ENCODE peak calls at places on chromosomes 3 and 15, in four cellular contexts. K is pancreas, T is Peyer's patch, F is tibial artery. M is an unnamed sample.

GRCh38 chr3:77693147-77693546 is 653.2 kb downstream of the ROBO2 start:
- DNase-seq in K (no peak), T (no peak), F (no peak), M (no peak)

GRCh38 chr3:40477671-40478070 is 749 bp downstream of the ZNF619 start:
- DNase-seq in K (no peak), T (no peak), F (no peak), M (no peak)

GRCh38 chr3:112382543-112383160 is 49.7 kb downstream of the CD200 start:
- DNase-seq in K (no peak), T (no peak), F (no peak), M (no peak)

GRCh38 chr3:67388738-67389137 is 265.7 kb downstream of the SUCLG2 start:
- DNase-seq in K (no peak), T (no peak), F (no peak), M (no peak)

GRCh38 chr3:50474717-50475116 is 28.7 kb downstream of the CACNA2D2 start:
- DNase-seq in K (no peak), T (no peak), F (no peak), M (no peak)

GRCh38 chr3:193593666-193594025 is 638 bp downstream of the OPA1 start:
- DNase-seq in K (no peak), T (no peak), F (no peak), M (no peak)

GRCh38 chr3:72678892-72679291 is 169.4 kb downstream of the SHQ1 start:
- DNase-seq in K (no peak), T (no peak), F (no peak), M (no peak)

GRCh38 chr3:52438104-52438376 is 6.9 kb downstream of the SEMA3G start:
- DNase-seq in K (no peak), T (no peak), F (no peak), M (no peak)

GRCh38 chr15:55708720-55709119 is 34.2 kb downstream of the PRTG start:
- DNase-seq in K (no peak), T (no peak), F (no peak), M (no peak)

GRCh38 chr3:107506458-107506857 is 16.3 kb upstream of the BBX start:
- DNase-seq in K (no peak), T (no peak), F (no peak), M (no peak)

GRCh38 chr3:18712713-18713575 is 287.8 kb upstream of the SATB1 start:
- DNase-seq in K (no peak), T (no peak), F (no peak), M (no peak)

GRCh38 chr3:149575213-149575961 is 82.4 kb downstream of the WWTR1 start:
- DNase-seq in K (no peak), T (no peak), F (peak; percentile 81), M (no peak)

GRCh38 chr3:129224984-129225393 is 24.4 kb upstream of the COPG1 start:
- DNase-seq in K (peak; percentile 71), T (no peak), F (peak; percentile 91), M (peak; percentile 89)

GRCh38 chr3:4751057-4752051 is 227.9 kb upstream of the BHLHE40 start:
- DNase-seq in K (no peak), T (no peak), F (no peak), M (no peak)

GRCh38 chr15:96896766-96897165 is 566.3 kb downstream of the NR2F2 start:
- DNase-seq in K (no peak), T (no peak), F (no peak), M (no peak)

GRCh38 chr15:96888764-96889163 is 558.3 kb downstream of the NR2F2 start:
- DNase-seq in K (no peak), T (no peak), F (no peak), M (no peak)

GRCh38 chr15:96894669-96895068 is 564.2 kb downstream of the NR2F2 start:
- DNase-seq in K (no peak), T (no peak), F (no peak), M (no peak)

GRCh38 chr15:96889734-96890480 is 559.4 kb downstream of the NR2F2 start:
- DNase-seq in K (no peak), T (no peak), F (no peak), M (no peak)

DNA sequence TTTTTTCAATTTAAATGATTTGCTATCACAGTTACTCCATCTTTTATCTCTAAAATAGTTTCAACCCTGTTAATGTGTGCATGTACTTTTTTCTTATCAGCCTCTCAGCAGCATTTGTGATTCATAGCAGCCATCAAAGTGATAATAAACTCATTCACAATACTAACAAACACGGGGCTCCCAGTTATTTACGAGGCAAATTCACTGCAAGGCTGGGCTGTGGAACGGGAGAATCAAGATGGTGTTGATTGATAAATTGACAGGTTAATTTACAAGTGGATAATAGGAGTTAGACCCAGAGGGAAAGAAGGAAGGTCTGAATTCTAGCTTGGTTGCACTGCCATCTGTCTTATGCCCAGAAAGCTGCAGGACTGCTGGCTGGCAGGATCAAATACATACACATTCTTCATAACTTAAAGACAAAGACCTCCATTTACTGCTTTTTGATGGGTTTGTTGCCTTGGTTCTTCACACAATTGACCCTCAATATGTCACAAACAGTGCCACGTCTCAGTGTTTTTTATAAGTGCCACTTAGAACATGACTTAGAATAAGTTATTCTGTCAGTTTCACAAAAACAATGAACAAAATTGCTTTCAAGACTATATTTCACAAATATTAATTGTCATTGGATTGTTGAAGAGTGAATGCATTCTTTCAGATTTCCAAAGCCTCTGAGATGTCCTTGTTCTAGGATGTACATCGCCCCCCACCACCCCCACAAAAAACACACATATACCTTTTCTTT is 562.8 kb downstream of the NR2F2 start:
- DNase-seq in K (no peak), T (no peak), F (no peak), M (no peak)
- TF ChIP-seq CTCF in K (peak; percentile 33), T (peak; percentile 33), F (peak; percentile 54), M (peak; percentile 56)

GRCh38 chr15:70504305-70504951 is 258.9 kb downstream of the UACA start:
- DNase-seq in K (no peak), T (peak; percentile 79), F (peak; percentile 83), M (peak; percentile 73)
- H3K4me1 ChIP-seq in K (peaks cover 5% of the 10 kb centered on the region), T (no peaks in the 10 kb centered on the region), F (peaks cover 29% of the 10 kb centered on the region), M (peaks cover 27% of the 10 kb centered on the region)

GRCh38 chr3:101940521-101940992 is 91.2 kb downstream of the NFKBIZ start:
- DNase-seq in K (no peak), T (peak; percentile 54), F (no peak), M (peak; percentile 71)
- H3K4me3 ChIP-seq in K (no peak overlapping the region), T (no peak overlapping the region), F (no peak overlapping the region), M (no peak overlapping the region)

GRCh38 chr3:44712455-44713075 is at the start of gene ZNF502:
- DNase-seq in K (peak; percentile 92), T (peak; percentile 43), F (peak; percentile 89), M (peak; percentile 91)
- TF ChIP-seq CTCF in K (peak; percentile 22), T (peak; percentile 50), F (peak; percentile 42), M (peak; percentile 44)

GRCh38 chr3:143165211-143165610 is 45.6 kb downstream of the CHST2 start:
- DNase-seq in K (no peak), T (no peak), F (no peak), M (no peak)
- H3K4me1 ChIP-seq in K (no peaks in the 10 kb centered on the region), T (no peaks in the 10 kb centered on the region), F (no peaks in the 10 kb centered on the region), M (no peaks in the 10 kb centered on the region)

GRCh38 chr3:9914559-9915251 is 2.2 kb upstream of the IL17RC start:
- DNase-seq in K (no peak), T (no peak), F (no peak), M (no peak)
- H3K4me3 ChIP-seq in K (peak overlapping the region; percentile 49), T (peak overlapping the region; percentile 68), F (peak overlapping the region; percentile 55), M (peak overlapping the region; percentile 57)